ENCODE peak calls at places on chromosomes 13 and 19, in four cellular contexts. Q, L, C and K are unnamed samples.

GRCh38 chr13:36680918-36681317 is 7.1 kb downstream of the SERTM1 start:
- DNase-seq in Q (no peak), L (no peak), C (no peak), K (no peak)

GRCh38 chr13:99614465-99614885 is 113.2 kb downstream of the TM9SF2 start:
- DNase-seq in Q (peak; percentile 44), L (no peak), C (no peak), K (peak; percentile 32)

GRCh38 chr13:22103628-22104027 is 432.8 kb downstream of the FGF9 start:
- DNase-seq in Q (no peak), L (no peak), C (no peak), K (no peak)

GRCh38 chr19:12722566-12723382 is 958 bp downstream of the TNPO2 start:
- DNase-seq in Q (peak; percentile 96), L (peak; percentile 88), C (peak; percentile 91), K (peak; percentile 96)

GRCh38 chr19:43755256-43755801 is 567 bp upstream of the SMG9 start:
- DNase-seq in Q (peak; percentile 62), L (peak; percentile 73), C (no peak), K (peak; percentile 87)

GRCh38 chr19:29483944-29484581 is 41.7 kb upstream of the VSTM2B start:
- DNase-seq in Q (no peak), L (no peak), C (no peak), K (no peak)

GRCh38 chr19:18389736-18390074 is 3.7 kb downstream of the GDF15 start:
- DNase-seq in Q (no peak), L (no peak), C (no peak), K (no peak)

GRCh38 chr13:101919541-101920306 is 467.2 kb downstream of the ITGBL1 start:
- DNase-seq in Q (peak; percentile 78), L (no peak), C (no peak), K (peak; percentile 6)

GRCh38 chr19:23528376-23528775 is 133.1 kb upstream of the ZNF91 start:
- DNase-seq in Q (no peak), L (no peak), C (no peak), K (no peak)

GRCh38 chr13:87777395-87777794 is 106.2 kb downstream of the SLITRK5 start:
- DNase-seq in Q (no peak), L (no peak), C (no peak), K (no peak)

GRCh38 chr19:46221981-46222610 is 7.4 kb upstream of the IGFL1 start:
- DNase-seq in Q (peak; percentile 63), L (no peak), C (no peak), K (no peak)

GRCh38 chr19:18231775-18232174 is 5.5 kb upstream of the PDE4C start:
- DNase-seq in Q (no peak), L (peak; percentile 44), C (no peak), K (no peak)

GRCh38 chr13:97116754-97117153 is 105.4 kb upstream of the MBNL2 start:
- DNase-seq in Q (no peak), L (no peak), C (no peak), K (no peak)

GRCh38 chr13:36157475-36157874 is 26.3 kb upstream of the DCLK1 start:
- DNase-seq in Q (no peak), L (no peak), C (no peak), K (no peak)

GRCh38 chr13:94968040-94968756 is 255.9 kb upstream of the SOX21 start:
- DNase-seq in Q (peak; percentile 67), L (no peak), C (no peak), K (peak; percentile 66)

GRCh38 chr13:23811366-23812027 is 77.7 kb downstream of the MIPEP start:
- DNase-seq in Q (no peak), L (no peak), C (no peak), K (no peak)

GRCh38 chr19:7981661-7982060 is 23.8 kb downstream of the ELAVL1 start:
- DNase-seq in Q (no peak), L (no peak), C (no peak), K (no peak)

GRCh38 chr13:29902632-29903305 is 52.4 kb upstream of the UBL3 start:
- DNase-seq in Q (no peak), L (no peak), C (no peak), K (no peak)

GRCh38 chr19:6970478-6970877 is 50.8 kb downstream of the MBD3L2B start:
- DNase-seq in Q (no peak), L (peak; percentile 34), C (no peak), K (peak; percentile 8)

GRCh38 chr13:22848539-22849052 is 332.2 kb upstream of the SGCG start:
- DNase-seq in Q (peak; percentile 88), L (peak; percentile 9), C (peak; percentile 53), K (peak; percentile 43)

GRCh38 chr19:32691291-32691951 is at the start of gene NUDT19:
- DNase-seq in Q (peak; percentile 58), L (peak; percentile 79), C (no peak), K (peak; percentile 93)

GRCh38 chr19:10985502-10985901 is 24.7 kb downstream of the SMARCA4 start:
- DNase-seq in Q (no peak), L (no peak), C (no peak), K (no peak)

GRCh38 chr19:14843169-14843568 is 5.6 kb downstream of the OR7A10 start:
- DNase-seq in Q (no peak), L (no peak), C (no peak), K (no peak)

GRCh38 chr19:50897191-50897607 is 14.0 kb downstream of the KLK4 start:
- DNase-seq in Q (no peak), L (no peak), C (no peak), K (no peak)

GRCh38 chr13:48275507-48275906 is 28.0 kb upstream of the RB1 start:
- DNase-seq in Q (no peak), L (no peak), C (no peak), K (no peak)

GRCh38 chr19:48053856-48054255 is 10.0 kb upstream of the CABP5 start:
- DNase-seq in Q (no peak), L (no peak), C (no peak), K (no peak)

GRCh38 chr13:77448689-77449088 is 86.8 kb upstream of the SCEL start:
- DNase-seq in Q (peak; percentile 11), L (no peak), C (no peak), K (no peak)

GRCh38 chr19:15399635-15400034 is 19.2 kb downstream of the AKAP8L start:
- DNase-seq in Q (no peak), L (no peak), C (no peak), K (peak; percentile 16)

GRCh38 chr19:2164020-2164988 is 571 bp downstream of the DOT1L start:
- DNase-seq in Q (no peak), L (peak; percentile 23), C (no peak), K (no peak)

GRCh38 chr13:76868451-76868850 is 17.8 kb downstream of the KCTD12 start:
- DNase-seq in Q (no peak), L (no peak), C (no peak), K (no peak)

DNA sequence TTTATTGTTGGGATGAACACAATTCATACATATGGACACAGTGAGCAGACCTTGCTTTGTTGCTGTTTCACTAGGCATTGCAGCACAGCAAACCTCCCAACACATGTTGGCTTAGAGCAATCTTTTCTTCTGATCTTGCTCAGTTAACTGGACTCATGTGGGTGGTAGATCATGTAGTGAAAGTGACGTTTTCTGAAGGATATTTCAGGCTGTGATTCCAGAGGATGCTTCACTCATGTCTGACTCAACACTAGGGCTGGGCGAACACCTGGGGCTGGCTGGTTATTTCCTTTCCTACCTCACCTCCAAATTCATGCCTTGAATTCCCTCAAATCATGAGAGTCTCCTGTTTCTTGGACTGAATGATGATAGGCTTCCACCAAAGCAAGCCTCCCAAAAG is 14.3 kb upstream of the LGALS13 start:
- DNase-seq in Q (no peak), L (no peak), C (no peak), K (no peak)
- TF ChIP-seq TEAD4 in Q (no peak), L (no peak), C (no peak), K (no peak)

DNA sequence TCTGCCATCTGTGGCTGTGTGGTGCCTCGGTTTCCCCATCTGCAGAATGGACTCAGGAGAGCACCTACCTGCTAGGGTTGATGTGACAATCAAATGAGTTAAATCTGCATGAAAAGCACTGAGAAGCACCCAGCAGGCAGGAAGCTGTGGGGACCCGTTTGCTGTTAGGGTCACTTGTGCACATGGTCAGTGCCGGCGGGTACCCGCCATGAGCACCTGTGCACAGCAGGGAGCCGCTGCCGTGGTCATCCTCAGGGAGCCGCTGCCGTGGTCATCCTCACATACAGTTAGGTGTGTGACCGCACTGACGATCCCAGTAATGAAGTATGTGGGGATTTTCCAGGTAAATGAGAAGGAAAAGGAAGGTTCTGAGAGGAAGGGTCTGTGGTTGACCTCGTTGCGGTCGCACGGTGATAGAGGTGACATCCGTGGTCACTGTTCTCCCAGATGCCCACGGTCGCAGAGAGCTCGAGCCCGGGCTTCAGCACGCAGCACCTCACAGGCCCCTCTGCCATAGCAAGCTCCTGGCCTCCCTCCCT is 6.5 kb downstream of the MCF2L start:
- DNase-seq in Q (no peak), L (no peak), C (no peak), K (no peak)
- TF ChIP-seq TEAD4 in Q (no peak), L (no peak), C (no peak), K (no peak)

DNA sequence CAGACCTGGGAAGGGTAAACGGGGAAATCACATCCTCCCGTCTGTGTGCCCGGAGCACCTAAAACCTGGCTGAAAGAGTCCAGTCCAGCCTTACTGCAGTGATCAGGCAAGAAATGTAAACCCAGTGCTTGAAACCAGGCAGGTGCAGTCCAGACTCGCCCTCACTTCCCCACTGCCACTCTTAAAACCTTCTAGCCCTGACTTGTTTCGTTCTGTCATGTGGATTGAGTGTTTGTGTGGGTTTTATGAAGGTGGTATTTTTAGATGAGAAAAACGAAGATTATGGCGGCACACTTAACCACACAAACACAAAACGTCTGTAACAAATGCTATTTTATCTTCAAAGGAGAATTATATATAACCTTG is 836 bp upstream of the CKAP2 start:
- DNase-seq in Q (no peak), L (no peak), C (no peak), K (peak; percentile 34)
- TF ChIP-seq TEAD4 in Q (no peak), L (no peak), C (no peak), K (no peak)

DNA sequence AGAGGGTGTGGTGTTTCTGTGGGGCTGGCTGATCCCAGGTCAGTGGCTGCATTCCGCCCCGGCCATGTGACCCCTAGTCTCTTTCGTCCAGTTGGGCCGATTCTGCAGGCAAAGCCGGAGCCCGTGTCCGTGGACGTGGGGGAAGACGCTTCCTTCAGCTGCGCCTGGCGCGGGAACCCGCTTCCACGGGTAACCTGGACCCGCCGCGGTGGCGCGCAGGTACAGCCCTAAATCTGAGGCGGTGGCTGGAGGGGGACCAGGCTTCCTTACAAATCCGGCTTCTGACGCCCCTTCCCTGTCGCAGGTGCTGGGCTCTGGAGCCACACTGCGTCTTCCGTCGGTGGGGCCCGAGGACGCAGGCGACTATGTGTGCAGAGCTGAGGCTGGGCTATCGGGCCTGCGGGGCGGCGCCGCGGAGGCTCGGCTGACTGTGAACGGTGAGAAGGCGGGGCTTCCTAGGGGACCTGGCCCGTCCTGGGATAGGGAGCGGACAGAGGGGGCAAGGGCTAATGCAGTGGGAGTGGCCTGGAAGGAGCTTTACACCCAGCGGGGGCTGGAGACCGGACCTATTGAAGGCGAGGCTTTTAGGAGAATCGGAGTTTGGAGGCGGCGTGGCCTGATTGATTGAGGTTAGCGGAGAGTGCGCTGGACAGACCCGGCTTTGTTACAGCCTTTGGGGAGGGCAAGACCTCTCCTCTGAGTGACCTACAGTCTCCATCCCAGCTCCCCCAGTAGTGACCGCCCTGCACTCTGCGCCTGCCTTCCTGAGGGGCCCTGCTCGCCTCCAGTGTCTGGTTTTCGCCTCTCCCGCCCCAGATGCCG is 4.3 kb downstream of the KIRREL2 start:
- DNase-seq in Q (peak; percentile 92), L (peak; percentile 76), C (peak; percentile 79), K (no peak)
- TF ChIP-seq TEAD4 in Q (no peak), L (no peak), C (no peak), K (no peak)

DNA sequence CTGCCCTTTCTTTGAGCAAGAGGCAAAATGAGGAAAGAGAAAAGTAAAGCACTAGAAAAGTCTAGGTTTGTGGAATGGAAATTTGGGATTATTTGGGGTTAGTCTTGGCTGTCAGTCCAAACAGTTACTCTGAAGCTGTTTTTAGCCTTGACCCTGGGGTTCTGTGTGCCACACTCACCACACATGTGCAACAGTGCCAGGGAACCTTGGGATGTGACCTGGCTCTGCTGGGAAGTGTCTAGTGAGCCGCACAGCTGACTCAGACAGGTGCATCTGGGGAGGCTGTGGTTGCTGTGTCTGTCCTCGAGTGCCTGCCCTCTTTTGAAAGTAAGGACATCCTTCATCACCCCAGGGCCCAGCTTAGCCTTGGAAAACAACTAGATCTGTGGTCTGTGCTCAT is 15.8 kb downstream of the MICOS13 start:
- DNase-seq in Q (no peak), L (no peak), C (no peak), K (no peak)
- TF ChIP-seq TEAD4 in Q (no peak), L (no peak), C (no peak), K (no peak)